ENCODE peak calls at places on chromosome 14, in nine cellular contexts. O is neuronal stem cell; W is stimulated activated CD4-positive, alpha-beta T cell treated with anti-CD3 and anti-CD28 coated beads, Interleukin-15, amount 100 ng/mL, for 24 hours; D is hepatocyte; Z is memory B cell; M is skeletal muscle cell; S is mucosa of descending colon; N is right cardiac atrium; U is GM18507. L is an unnamed sample.
A peak's percentile ranks its signal among the peaks of the same experiment; 100 is the strongest.

GRCh38 chr14:72291908-72292688 is 359.9 kb downstream of the RGS6 start:
- DNase-seq in O (peak; percentile 63), W (peak; percentile 15), D (peak; percentile 65), Z (peak; percentile 13), M (peak; percentile 8), S (no peak), N (no peak), U (no peak), L (peak; percentile 41)

GRCh38 chr14:20460458-20461229 is 590 bp downstream of the PIP4P1 start:
- DNase-seq in O (no peak), W (peak; percentile 61), D (peak; percentile 81), Z (peak; percentile 85), M (no peak), S (peak; percentile 86), N (no peak), U (no peak), L (peak; percentile 42)

GRCh38 chr14:90388437-90388836 is 8.4 kb upstream of the CALM1 start:
- DNase-seq in O (no peak), W (peak; percentile 28), D (peak; percentile 82), Z (no peak), M (peak; percentile 70), S (no peak), N (no peak), U (no peak), L (peak; percentile 19)

GRCh38 chr14:60981626-60982455 is 796 bp downstream of the SLC38A6 start:
- DNase-seq in O (no peak), W (no peak), D (peak; percentile 76), Z (no peak), M (peak; percentile 75), S (no peak), N (no peak), U (no peak), L (peak; percentile 34)

GRCh38 chr14:36662543-36663403 is 1.1 kb downstream of the PAX9 start:
- DNase-seq in O (no peak), W (no peak), D (no peak), Z (no peak), M (no peak), S (peak; percentile 39), N (no peak), U (no peak), L (no peak)

GRCh38 chr14:106691601-106692291 is 1165.4 kb downstream of the TMEM121 start:
- DNase-seq in O (no peak), W (peak; percentile 88), D (peak; percentile 4), Z (peak; percentile 66), M (no peak), S (peak; percentile 42), N (peak; percentile 13), U (peak; percentile 67), L (no peak)

GRCh38 chr14:99516156-99517045 is 35.2 kb downstream of the CCNK start:
- DNase-seq in O (no peak), W (peak; percentile 5), D (peak; percentile 4), Z (no peak), M (no peak), S (peak; percentile 28), N (peak; percentile 16), U (no peak), L (no peak)

GRCh38 chr14:76708028-76708427 is 53.2 kb upstream of the VASH1 start:
- DNase-seq in O (no peak), W (no peak), D (no peak), Z (no peak), M (no peak), S (no peak), N (no peak), U (no peak), L (no peak)

GRCh38 chr14:104442107-104442551 is 137.4 kb upstream of the C14orf180 start:
- DNase-seq in O (no peak), W (no peak), D (no peak), Z (peak; percentile 4), M (no peak), S (no peak), N (no peak), U (no peak), L (no peak)

GRCh38 chr14:59274991-59275391 is 86.5 kb downstream of the DAAM1 start:
- DNase-seq in O (no peak), W (no peak), D (no peak), Z (peak; percentile 12), M (no peak), S (no peak), N (peak; percentile 39), U (peak; percentile 18), L (no peak)

GRCh38 chr14:78153069-78153351 is 17.2 kb upstream of the NRXN3 start:
- DNase-seq in O (no peak), W (no peak), D (no peak), Z (no peak), M (no peak), S (no peak), N (no peak), U (no peak), L (no peak)

GRCh38 chr14:57962293-57962996 is 96.6 kb upstream of the SLC35F4 start:
- DNase-seq in O (peak; percentile 71), W (no peak), D (peak; percentile 28), Z (no peak), M (no peak), S (no peak), N (no peak), U (no peak), L (no peak)

GRCh38 chr14:69107407-69108003 is 45.4 kb downstream of the DCAF5 start:
- DNase-seq in O (no peak), W (peak; percentile 26), D (peak; percentile 78), Z (no peak), M (no peak), S (no peak), N (no peak), U (peak; percentile 12), L (peak; percentile 72)

GRCh38 chr14:98893675-98894074 is 378.3 kb downstream of the BCL11B start:
- DNase-seq in O (no peak), W (no peak), D (no peak), Z (no peak), M (no peak), S (no peak), N (no peak), U (no peak), L (no peak)

GRCh38 chr14:28613526-28613925 is 153.1 kb upstream of the FOXG1 start:
- DNase-seq in O (no peak), W (no peak), D (no peak), Z (no peak), M (no peak), S (no peak), N (no peak), U (no peak), L (no peak)

GRCh38 chr14:102891556-102891955 is 30.9 kb upstream of the AMN start:
- DNase-seq in O (no peak), W (no peak), D (no peak), Z (no peak), M (peak; percentile 30), S (no peak), N (no peak), U (no peak), L (no peak)

GRCh38 chr14:50718949-50719348 is 50.8 kb upstream of the SAV1 start:
- DNase-seq in O (no peak), W (no peak), D (no peak), Z (no peak), M (no peak), S (no peak), N (no peak), U (no peak), L (no peak)

L was measured in LoVo.